ENCODE peak calls at places on chromosomes 16 and 17, in ten cellular contexts. One of them, this sample, is unnamed.

GRCh38 chr16:86818701-86819522 is 240.6 kb downstream of the FOXL1 start:
- DNase-seq in activated effector memory CD4-positive, alpha-beta T cell treated with Interleukin-2 at 50 U/mL for 16 hours: no peak
- DNase-seq in NCI-H510A treated with DMSO at 0.1 percent for 48 hours: no peak
- DNase-seq in activated T-helper 1 cell treated with anti-CD3 and anti-CD28 coated beads, Interleukin-12 subunit alpha, Interleukin-12 subunit beta, Interleukin-2, Interleukin-4 antibody, amounts not matched to agents 30 ng/mL and 10 ng/mL and 1 ng/mL, durations not matched to agents 14 hours and 24 hours and 36 hours: no peak
- DNase-seq in nucleus accumbens: no peak
- DNase-seq in NCI-H1436 treated with DMSO at 0.1 percent for 48 hours: no peak
- DNase-seq in stimulated activated CD4-positive, alpha-beta T cell treated with anti-CD3 and anti-CD28 coated beads, Interleukin-1b, Interleukin-23, amount 100 ng/mL, for 48 hours: no peak
- DNase-seq in NCI-H226: no peak
- DNase-seq in A549: no peak
- DNase-seq in GM04504: no peak
- DNase-seq in this sample: no peak

GRCh38 chr17:7557825-7558543 is 566 bp upstream of the TNFSF13 start:
- DNase-seq in NCI-H226: peak; percentile 68
- DNase-seq in NCI-H510A treated with DMSO at 0.1 percent for 48 hours: peak; percentile 64
- DNase-seq in stimulated activated CD4-positive, alpha-beta T cell treated with anti-CD3 and anti-CD28 coated beads, Interleukin-1b, Interleukin-23, amount 100 ng/mL, for 48 hours: no peak
- DNase-seq in GM04504: no peak
- DNase-seq in nucleus accumbens: peak; percentile 55
- DNase-seq in activated T-helper 1 cell treated with anti-CD3 and anti-CD28 coated beads, Interleukin-12 subunit alpha, Interleukin-12 subunit beta, Interleukin-2, Interleukin-4 antibody, amounts not matched to agents 30 ng/mL and 10 ng/mL and 1 ng/mL, durations not matched to agents 14 hours and 24 hours and 36 hours: no peak
- DNase-seq in NCI-H1436 treated with DMSO at 0.1 percent for 48 hours: no peak
- DNase-seq in A549: no peak
- DNase-seq in activated effector memory CD4-positive, alpha-beta T cell treated with Interleukin-2 at 50 U/mL for 16 hours: no peak
- DNase-seq in this sample: peak; percentile 75

GRCh38 chr17:46047398-46047797 is 48.3 kb downstream of the STH start:
- DNase-seq in activated T-helper 1 cell treated with anti-CD3 and anti-CD28 coated beads, Interleukin-12 subunit alpha, Interleukin-12 subunit beta, Interleukin-2, Interleukin-4 antibody, amounts not matched to agents 30 ng/mL and 10 ng/mL and 1 ng/mL, durations not matched to agents 14 hours and 24 hours and 36 hours: no peak
- DNase-seq in GM04504: no peak
- DNase-seq in stimulated activated CD4-positive, alpha-beta T cell treated with anti-CD3 and anti-CD28 coated beads, Interleukin-1b, Interleukin-23, amount 100 ng/mL, for 48 hours: no peak
- DNase-seq in NCI-H226: no peak
- DNase-seq in activated effector memory CD4-positive, alpha-beta T cell treated with Interleukin-2 at 50 U/mL for 16 hours: no peak
- DNase-seq in A549: no peak
- DNase-seq in NCI-H1436 treated with DMSO at 0.1 percent for 48 hours: no peak
- DNase-seq in NCI-H510A treated with DMSO at 0.1 percent for 48 hours: no peak
- DNase-seq in nucleus accumbens: no peak
- DNase-seq in this sample: no peak

GRCh38 chr17:44602970-44603369 is 45.7 kb downstream of the FZD2 start:
- DNase-seq in activated effector memory CD4-positive, alpha-beta T cell treated with Interleukin-2 at 50 U/mL for 16 hours: no peak
- DNase-seq in NCI-H510A treated with DMSO at 0.1 percent for 48 hours: no peak
- DNase-seq in NCI-H226: no peak
- DNase-seq in nucleus accumbens: no peak
- DNase-seq in activated T-helper 1 cell treated with anti-CD3 and anti-CD28 coated beads, Interleukin-12 subunit alpha, Interleukin-12 subunit beta, Interleukin-2, Interleukin-4 antibody, amounts not matched to agents 30 ng/mL and 10 ng/mL and 1 ng/mL, durations not matched to agents 14 hours and 24 hours and 36 hours: no peak
- DNase-seq in A549: no peak
- DNase-seq in stimulated activated CD4-positive, alpha-beta T cell treated with anti-CD3 and anti-CD28 coated beads, Interleukin-1b, Interleukin-23, amount 100 ng/mL, for 48 hours: no peak
- DNase-seq in NCI-H1436 treated with DMSO at 0.1 percent for 48 hours: no peak
- DNase-seq in GM04504: no peak
- DNase-seq in this sample: no peak

GRCh38 chr17:61474235-61474927 is 22.2 kb downstream of the TBX4 start:
- DNase-seq in NCI-H226: no peak
- DNase-seq in activated effector memory CD4-positive, alpha-beta T cell treated with Interleukin-2 at 50 U/mL for 16 hours: no peak
- DNase-seq in NCI-H510A treated with DMSO at 0.1 percent for 48 hours: no peak
- DNase-seq in activated T-helper 1 cell treated with anti-CD3 and anti-CD28 coated beads, Interleukin-12 subunit alpha, Interleukin-12 subunit beta, Interleukin-2, Interleukin-4 antibody, amounts not matched to agents 30 ng/mL and 10 ng/mL and 1 ng/mL, durations not matched to agents 14 hours and 24 hours and 36 hours: no peak
- DNase-seq in A549: no peak
- DNase-seq in GM04504: no peak
- DNase-seq in NCI-H1436 treated with DMSO at 0.1 percent for 48 hours: no peak
- DNase-seq in nucleus accumbens: no peak
- DNase-seq in stimulated activated CD4-positive, alpha-beta T cell treated with anti-CD3 and anti-CD28 coated beads, Interleukin-1b, Interleukin-23, amount 100 ng/mL, for 48 hours: no peak
- DNase-seq in this sample: no peak

GRCh38 chr17:60506312-60506711 is 19.7 kb downstream of the APPBP2 start:
- DNase-seq in GM04504: no peak
- DNase-seq in stimulated activated CD4-positive, alpha-beta T cell treated with anti-CD3 and anti-CD28 coated beads, Interleukin-1b, Interleukin-23, amount 100 ng/mL, for 48 hours: no peak
- DNase-seq in NCI-H226: peak; percentile 72
- DNase-seq in nucleus accumbens: no peak
- DNase-seq in activated effector memory CD4-positive, alpha-beta T cell treated with Interleukin-2 at 50 U/mL for 16 hours: no peak
- DNase-seq in A549: no peak
- DNase-seq in activated T-helper 1 cell treated with anti-CD3 and anti-CD28 coated beads, Interleukin-12 subunit alpha, Interleukin-12 subunit beta, Interleukin-2, Interleukin-4 antibody, amounts not matched to agents 30 ng/mL and 10 ng/mL and 1 ng/mL, durations not matched to agents 14 hours and 24 hours and 36 hours: no peak
- DNase-seq in NCI-H510A treated with DMSO at 0.1 percent for 48 hours: peak; percentile 74
- DNase-seq in NCI-H1436 treated with DMSO at 0.1 percent for 48 hours: no peak
- DNase-seq in this sample: peak; percentile 84

GRCh38 chr17:82882715-82883446 is 43.1 kb upstream of the ZNF750 start:
- DNase-seq in activated effector memory CD4-positive, alpha-beta T cell treated with Interleukin-2 at 50 U/mL for 16 hours: peak; percentile 77
- DNase-seq in A549: no peak
- DNase-seq in activated T-helper 1 cell treated with anti-CD3 and anti-CD28 coated beads, Interleukin-12 subunit alpha, Interleukin-12 subunit beta, Interleukin-2, Interleukin-4 antibody, amounts not matched to agents 30 ng/mL and 10 ng/mL and 1 ng/mL, durations not matched to agents 14 hours and 24 hours and 36 hours: peak; percentile 64
- DNase-seq in GM04504: no peak
- DNase-seq in NCI-H1436 treated with DMSO at 0.1 percent for 48 hours: no peak
- DNase-seq in NCI-H226: no peak
- DNase-seq in nucleus accumbens: no peak
- DNase-seq in NCI-H510A treated with DMSO at 0.1 percent for 48 hours: peak; percentile 65
- DNase-seq in stimulated activated CD4-positive, alpha-beta T cell treated with anti-CD3 and anti-CD28 coated beads, Interleukin-1b, Interleukin-23, amount 100 ng/mL, for 48 hours: peak; percentile 72
- DNase-seq in this sample: no peak

GRCh38 chr16:67483731-67484525 is 581 bp upstream of the AGRP start:
- DNase-seq in NCI-H1436 treated with DMSO at 0.1 percent for 48 hours: no peak
- DNase-seq in stimulated activated CD4-positive, alpha-beta T cell treated with anti-CD3 and anti-CD28 coated beads, Interleukin-1b, Interleukin-23, amount 100 ng/mL, for 48 hours: no peak
- DNase-seq in NCI-H226: no peak
- DNase-seq in A549: no peak
- DNase-seq in NCI-H510A treated with DMSO at 0.1 percent for 48 hours: no peak
- DNase-seq in activated T-helper 1 cell treated with anti-CD3 and anti-CD28 coated beads, Interleukin-12 subunit alpha, Interleukin-12 subunit beta, Interleukin-2, Interleukin-4 antibody, amounts not matched to agents 30 ng/mL and 10 ng/mL and 1 ng/mL, durations not matched to agents 14 hours and 24 hours and 36 hours: no peak
- DNase-seq in nucleus accumbens: no peak
- DNase-seq in activated effector memory CD4-positive, alpha-beta T cell treated with Interleukin-2 at 50 U/mL for 16 hours: no peak
- DNase-seq in GM04504: no peak
- DNase-seq in this sample: no peak

GRCh38 chr17:19302791-19303233 is 59.7 kb downstream of the B9D1 start:
- DNase-seq in NCI-H510A treated with DMSO at 0.1 percent for 48 hours: no peak
- DNase-seq in activated effector memory CD4-positive, alpha-beta T cell treated with Interleukin-2 at 50 U/mL for 16 hours: no peak
- DNase-seq in NCI-H226: no peak
- DNase-seq in A549: no peak
- DNase-seq in nucleus accumbens: no peak
- DNase-seq in stimulated activated CD4-positive, alpha-beta T cell treated with anti-CD3 and anti-CD28 coated beads, Interleukin-1b, Interleukin-23, amount 100 ng/mL, for 48 hours: no peak
- DNase-seq in GM04504: no peak
- DNase-seq in NCI-H1436 treated with DMSO at 0.1 percent for 48 hours: no peak
- DNase-seq in activated T-helper 1 cell treated with anti-CD3 and anti-CD28 coated beads, Interleukin-12 subunit alpha, Interleukin-12 subunit beta, Interleukin-2, Interleukin-4 antibody, amounts not matched to agents 30 ng/mL and 10 ng/mL and 1 ng/mL, durations not matched to agents 14 hours and 24 hours and 36 hours: no peak
- DNase-seq in this sample: no peak

GRCh38 chr17:80722656-80723055 is 178.0 kb downstream of the RPTOR start:
- DNase-seq in A549: no peak
- DNase-seq in stimulated activated CD4-positive, alpha-beta T cell treated with anti-CD3 and anti-CD28 coated beads, Interleukin-1b, Interleukin-23, amount 100 ng/mL, for 48 hours: no peak
- DNase-seq in NCI-H1436 treated with DMSO at 0.1 percent for 48 hours: no peak
- DNase-seq in nucleus accumbens: no peak
- DNase-seq in activated effector memory CD4-positive, alpha-beta T cell treated with Interleukin-2 at 50 U/mL for 16 hours: no peak
- DNase-seq in GM04504: no peak
- DNase-seq in NCI-H510A treated with DMSO at 0.1 percent for 48 hours: no peak
- DNase-seq in activated T-helper 1 cell treated with anti-CD3 and anti-CD28 coated beads, Interleukin-12 subunit alpha, Interleukin-12 subunit beta, Interleukin-2, Interleukin-4 antibody, amounts not matched to agents 30 ng/mL and 10 ng/mL and 1 ng/mL, durations not matched to agents 14 hours and 24 hours and 36 hours: no peak
- DNase-seq in NCI-H226: no peak
- DNase-seq in this sample: no peak

GRCh38 chr17:66522591-66523272 is 220.3 kb downstream of the PRKCA start:
- DNase-seq in activated T-helper 1 cell treated with anti-CD3 and anti-CD28 coated beads, Interleukin-12 subunit alpha, Interleukin-12 subunit beta, Interleukin-2, Interleukin-4 antibody, amounts not matched to agents 30 ng/mL and 10 ng/mL and 1 ng/mL, durations not matched to agents 14 hours and 24 hours and 36 hours: no peak
- DNase-seq in GM04504: no peak
- DNase-seq in stimulated activated CD4-positive, alpha-beta T cell treated with anti-CD3 and anti-CD28 coated beads, Interleukin-1b, Interleukin-23, amount 100 ng/mL, for 48 hours: no peak
- DNase-seq in NCI-H1436 treated with DMSO at 0.1 percent for 48 hours: no peak
- DNase-seq in nucleus accumbens: no peak
- DNase-seq in NCI-H226: no peak
- DNase-seq in NCI-H510A treated with DMSO at 0.1 percent for 48 hours: no peak
- DNase-seq in activated effector memory CD4-positive, alpha-beta T cell treated with Interleukin-2 at 50 U/mL for 16 hours: no peak
- DNase-seq in A549: no peak
- DNase-seq in this sample: no peak

GRCh38 chr16:29148867-29149272 is 164.0 kb downstream of the LAT start:
- DNase-seq in nucleus accumbens: no peak
- DNase-seq in A549: no peak
- DNase-seq in activated effector memory CD4-positive, alpha-beta T cell treated with Interleukin-2 at 50 U/mL for 16 hours: peak; percentile 76
- DNase-seq in activated T-helper 1 cell treated with anti-CD3 and anti-CD28 coated beads, Interleukin-12 subunit alpha, Interleukin-12 subunit beta, Interleukin-2, Interleukin-4 antibody, amounts not matched to agents 30 ng/mL and 10 ng/mL and 1 ng/mL, durations not matched to agents 14 hours and 24 hours and 36 hours: peak; percentile 69
- DNase-seq in GM04504: no peak
- DNase-seq in NCI-H1436 treated with DMSO at 0.1 percent for 48 hours: no peak
- DNase-seq in stimulated activated CD4-positive, alpha-beta T cell treated with anti-CD3 and anti-CD28 coated beads, Interleukin-1b, Interleukin-23, amount 100 ng/mL, for 48 hours: peak; percentile 45
- DNase-seq in NCI-H226: no peak
- DNase-seq in NCI-H510A treated with DMSO at 0.1 percent for 48 hours: no peak
- DNase-seq in this sample: no peak

GRCh38 chr16:21083729-21084268 is 66.8 kb downstream of the DNAH3 start:
- DNase-seq in NCI-H226: peak; percentile 44
- DNase-seq in GM04504: no peak
- DNase-seq in NCI-H1436 treated with DMSO at 0.1 percent for 48 hours: no peak
- DNase-seq in NCI-H510A treated with DMSO at 0.1 percent for 48 hours: peak; percentile 80
- DNase-seq in stimulated activated CD4-positive, alpha-beta T cell treated with anti-CD3 and anti-CD28 coated beads, Interleukin-1b, Interleukin-23, amount 100 ng/mL, for 48 hours: peak; percentile 29
- DNase-seq in nucleus accumbens: peak; percentile 8
- DNase-seq in activated T-helper 1 cell treated with anti-CD3 and anti-CD28 coated beads, Interleukin-12 subunit alpha, Interleukin-12 subunit beta, Interleukin-2, Interleukin-4 antibody, amounts not matched to agents 30 ng/mL and 10 ng/mL and 1 ng/mL, durations not matched to agents 14 hours and 24 hours and 36 hours: peak; percentile 33
- DNase-seq in activated effector memory CD4-positive, alpha-beta T cell treated with Interleukin-2 at 50 U/mL for 16 hours: peak; percentile 6
- DNase-seq in A549: peak; percentile 25
- DNase-seq in this sample: peak; percentile 66

GRCh38 chr16:49698931-49699715 is 156.8 kb downstream of the ZNF423 start:
- DNase-seq in NCI-H1436 treated with DMSO at 0.1 percent for 48 hours: peak; percentile 39
- DNase-seq in NCI-H226: no peak
- DNase-seq in nucleus accumbens: no peak
- DNase-seq in NCI-H510A treated with DMSO at 0.1 percent for 48 hours: no peak
- DNase-seq in activated effector memory CD4-positive, alpha-beta T cell treated with Interleukin-2 at 50 U/mL for 16 hours: no peak
- DNase-seq in A549: no peak
- DNase-seq in activated T-helper 1 cell treated with anti-CD3 and anti-CD28 coated beads, Interleukin-12 subunit alpha, Interleukin-12 subunit beta, Interleukin-2, Interleukin-4 antibody, amounts not matched to agents 30 ng/mL and 10 ng/mL and 1 ng/mL, durations not matched to agents 14 hours and 24 hours and 36 hours: no peak
- DNase-seq in stimulated activated CD4-positive, alpha-beta T cell treated with anti-CD3 and anti-CD28 coated beads, Interleukin-1b, Interleukin-23, amount 100 ng/mL, for 48 hours: no peak
- DNase-seq in GM04504: no peak
- DNase-seq in this sample: peak; percentile 77

GRCh38 chr16:74998481-74999207 is at the start of gene ZNRF1:
- DNase-seq in NCI-H1436 treated with DMSO at 0.1 percent for 48 hours: peak; percentile 49
- DNase-seq in stimulated activated CD4-positive, alpha-beta T cell treated with anti-CD3 and anti-CD28 coated beads, Interleukin-1b, Interleukin-23, amount 100 ng/mL, for 48 hours: peak; percentile 81
- DNase-seq in NCI-H226: peak; percentile 75
- DNase-seq in NCI-H510A treated with DMSO at 0.1 percent for 48 hours: peak; percentile 72
- DNase-seq in nucleus accumbens: peak; percentile 74
- DNase-seq in A549: peak; percentile 82
- DNase-seq in activated T-helper 1 cell treated with anti-CD3 and anti-CD28 coated beads, Interleukin-12 subunit alpha, Interleukin-12 subunit beta, Interleukin-2, Interleukin-4 antibody, amounts not matched to agents 30 ng/mL and 10 ng/mL and 1 ng/mL, durations not matched to agents 14 hours and 24 hours and 36 hours: peak; percentile 74
- DNase-seq in GM04504: peak; percentile 46
- DNase-seq in activated effector memory CD4-positive, alpha-beta T cell treated with Interleukin-2 at 50 U/mL for 16 hours: peak; percentile 69
- DNase-seq in this sample: peak; percentile 80

GRCh38 chr17:61335845-61336655 is 63.6 kb upstream of the TBX2 start:
- DNase-seq in NCI-H510A treated with DMSO at 0.1 percent for 48 hours: peak; percentile 97
- DNase-seq in activated effector memory CD4-positive, alpha-beta T cell treated with Interleukin-2 at 50 U/mL for 16 hours: no peak
- DNase-seq in stimulated activated CD4-positive, alpha-beta T cell treated with anti-CD3 and anti-CD28 coated beads, Interleukin-1b, Interleukin-23, amount 100 ng/mL, for 48 hours: no peak
- DNase-seq in NCI-H226: no peak
- DNase-seq in NCI-H1436 treated with DMSO at 0.1 percent for 48 hours: peak; percentile 54
- DNase-seq in A549: no peak
- DNase-seq in nucleus accumbens: no peak
- DNase-seq in activated T-helper 1 cell treated with anti-CD3 and anti-CD28 coated beads, Interleukin-12 subunit alpha, Interleukin-12 subunit beta, Interleukin-2, Interleukin-4 antibody, amounts not matched to agents 30 ng/mL and 10 ng/mL and 1 ng/mL, durations not matched to agents 14 hours and 24 hours and 36 hours: no peak
- DNase-seq in GM04504: no peak
- DNase-seq in this sample: peak; percentile 57

GRCh38 chr16:26070595-26071170 is 378.9 kb downstream of the HS3ST4 start:
- DNase-seq in activated effector memory CD4-positive, alpha-beta T cell treated with Interleukin-2 at 50 U/mL for 16 hours: no peak
- DNase-seq in GM04504: no peak
- DNase-seq in A549: no peak
- DNase-seq in activated T-helper 1 cell treated with anti-CD3 and anti-CD28 coated beads, Interleukin-12 subunit alpha, Interleukin-12 subunit beta, Interleukin-2, Interleukin-4 antibody, amounts not matched to agents 30 ng/mL and 10 ng/mL and 1 ng/mL, durations not matched to agents 14 hours and 24 hours and 36 hours: no peak
- DNase-seq in nucleus accumbens: no peak
- DNase-seq in NCI-H226: no peak
- DNase-seq in stimulated activated CD4-positive, alpha-beta T cell treated with anti-CD3 and anti-CD28 coated beads, Interleukin-1b, Interleukin-23, amount 100 ng/mL, for 48 hours: no peak
- DNase-seq in NCI-H1436 treated with DMSO at 0.1 percent for 48 hours: no peak
- DNase-seq in NCI-H510A treated with DMSO at 0.1 percent for 48 hours: no peak
- DNase-seq in this sample: no peak

GRCh38 chr17:40448213-40448638 is 5.0 kb downstream of the IGFBP4 start:
- DNase-seq in NCI-H510A treated with DMSO at 0.1 percent for 48 hours: no peak
- DNase-seq in GM04504: no peak
- DNase-seq in stimulated activated CD4-positive, alpha-beta T cell treated with anti-CD3 and anti-CD28 coated beads, Interleukin-1b, Interleukin-23, amount 100 ng/mL, for 48 hours: no peak
- DNase-seq in NCI-H226: peak; percentile 1
- DNase-seq in nucleus accumbens: no peak
- DNase-seq in activated T-helper 1 cell treated with anti-CD3 and anti-CD28 coated beads, Interleukin-12 subunit alpha, Interleukin-12 subunit beta, Interleukin-2, Interleukin-4 antibody, amounts not matched to agents 30 ng/mL and 10 ng/mL and 1 ng/mL, durations not matched to agents 14 hours and 24 hours and 36 hours: no peak
- DNase-seq in A549: no peak
- DNase-seq in NCI-H1436 treated with DMSO at 0.1 percent for 48 hours: no peak
- DNase-seq in activated effector memory CD4-positive, alpha-beta T cell treated with Interleukin-2 at 50 U/mL for 16 hours: no peak
- DNase-seq in this sample: peak; percentile 52

GRCh38 chr17:45414997-45415881 is 17.4 kb downstream of the ARHGAP27 start:
- DNase-seq in NCI-H226: no peak
- DNase-seq in GM04504: no peak
- DNase-seq in stimulated activated CD4-positive, alpha-beta T cell treated with anti-CD3 and anti-CD28 coated beads, Interleukin-1b, Interleukin-23, amount 100 ng/mL, for 48 hours: no peak
- DNase-seq in activated T-helper 1 cell treated with anti-CD3 and anti-CD28 coated beads, Interleukin-12 subunit alpha, Interleukin-12 subunit beta, Interleukin-2, Interleukin-4 antibody, amounts not matched to agents 30 ng/mL and 10 ng/mL and 1 ng/mL, durations not matched to agents 14 hours and 24 hours and 36 hours: no peak
- DNase-seq in activated effector memory CD4-positive, alpha-beta T cell treated with Interleukin-2 at 50 U/mL for 16 hours: no peak
- DNase-seq in nucleus accumbens: no peak
- DNase-seq in NCI-H1436 treated with DMSO at 0.1 percent for 48 hours: no peak
- DNase-seq in A549: no peak
- DNase-seq in NCI-H510A treated with DMSO at 0.1 percent for 48 hours: peak; percentile 53
- DNase-seq in this sample: no peak

GRCh38 chr17:9346296-9346926 is 229.2 kb downstream of the STX8 start:
- DNase-seq in NCI-H510A treated with DMSO at 0.1 percent for 48 hours: no peak
- DNase-seq in GM04504: peak; percentile 44
- DNase-seq in stimulated activated CD4-positive, alpha-beta T cell treated with anti-CD3 and anti-CD28 coated beads, Interleukin-1b, Interleukin-23, amount 100 ng/mL, for 48 hours: no peak
- DNase-seq in NCI-H1436 treated with DMSO at 0.1 percent for 48 hours: no peak
- DNase-seq in nucleus accumbens: no peak
- DNase-seq in A549: no peak
- DNase-seq in activated effector memory CD4-positive, alpha-beta T cell treated with Interleukin-2 at 50 U/mL for 16 hours: no peak
- DNase-seq in NCI-H226: no peak
- DNase-seq in activated T-helper 1 cell treated with anti-CD3 and anti-CD28 coated beads, Interleukin-12 subunit alpha, Interleukin-12 subunit beta, Interleukin-2, Interleukin-4 antibody, amounts not matched to agents 30 ng/mL and 10 ng/mL and 1 ng/mL, durations not matched to agents 14 hours and 24 hours and 36 hours: no peak
- DNase-seq in this sample: peak; percentile 97

GRCh38 chr17:14838567-14838966 is 426.6 kb downstream of the PMP22 start:
- DNase-seq in A549: no peak
- DNase-seq in NCI-H510A treated with DMSO at 0.1 percent for 48 hours: no peak
- DNase-seq in GM04504: no peak
- DNase-seq in activated T-helper 1 cell treated with anti-CD3 and anti-CD28 coated beads, Interleukin-12 subunit alpha, Interleukin-12 subunit beta, Interleukin-2, Interleukin-4 antibody, amounts not matched to agents 30 ng/mL and 10 ng/mL and 1 ng/mL, durations not matched to agents 14 hours and 24 hours and 36 hours: no peak
- DNase-seq in nucleus accumbens: no peak
- DNase-seq in NCI-H226: no peak
- DNase-seq in activated effector memory CD4-positive, alpha-beta T cell treated with Interleukin-2 at 50 U/mL for 16 hours: no peak
- DNase-seq in stimulated activated CD4-positive, alpha-beta T cell treated with anti-CD3 and anti-CD28 coated beads, Interleukin-1b, Interleukin-23, amount 100 ng/mL, for 48 hours: no peak
- DNase-seq in NCI-H1436 treated with DMSO at 0.1 percent for 48 hours: no peak
- DNase-seq in this sample: peak; percentile 21

GRCh38 chr17:33688771-33689170 is 395.7 kb upstream of the ASIC2 start:
- DNase-seq in A549: no peak
- DNase-seq in activated effector memory CD4-positive, alpha-beta T cell treated with Interleukin-2 at 50 U/mL for 16 hours: no peak
- DNase-seq in NCI-H1436 treated with DMSO at 0.1 percent for 48 hours: no peak
- DNase-seq in activated T-helper 1 cell treated with anti-CD3 and anti-CD28 coated beads, Interleukin-12 subunit alpha, Interleukin-12 subunit beta, Interleukin-2, Interleukin-4 antibody, amounts not matched to agents 30 ng/mL and 10 ng/mL and 1 ng/mL, durations not matched to agents 14 hours and 24 hours and 36 hours: no peak
- DNase-seq in stimulated activated CD4-positive, alpha-beta T cell treated with anti-CD3 and anti-CD28 coated beads, Interleukin-1b, Interleukin-23, amount 100 ng/mL, for 48 hours: no peak
- DNase-seq in nucleus accumbens: no peak
- DNase-seq in NCI-H226: no peak
- DNase-seq in NCI-H510A treated with DMSO at 0.1 percent for 48 hours: no peak
- DNase-seq in GM04504: no peak
- DNase-seq in this sample: no peak

GRCh38 chr17:42078396-42079042 is 19.8 kb downstream of the ZNF385C start:
- DNase-seq in NCI-H1436 treated with DMSO at 0.1 percent for 48 hours: no peak
- DNase-seq in activated effector memory CD4-positive, alpha-beta T cell treated with Interleukin-2 at 50 U/mL for 16 hours: no peak
- DNase-seq in NCI-H226: no peak
- DNase-seq in GM04504: no peak
- DNase-seq in A549: no peak
- DNase-seq in nucleus accumbens: no peak
- DNase-seq in stimulated activated CD4-positive, alpha-beta T cell treated with anti-CD3 and anti-CD28 coated beads, Interleukin-1b, Interleukin-23, amount 100 ng/mL, for 48 hours: no peak
- DNase-seq in activated T-helper 1 cell treated with anti-CD3 and anti-CD28 coated beads, Interleukin-12 subunit alpha, Interleukin-12 subunit beta, Interleukin-2, Interleukin-4 antibody, amounts not matched to agents 30 ng/mL and 10 ng/mL and 1 ng/mL, durations not matched to agents 14 hours and 24 hours and 36 hours: no peak
- DNase-seq in NCI-H510A treated with DMSO at 0.1 percent for 48 hours: no peak
- DNase-seq in this sample: no peak

GRCh38 chr17:66805567-66805966 is 29.4 kb upstream of the CACNG5 start:
- DNase-seq in stimulated activated CD4-positive, alpha-beta T cell treated with anti-CD3 and anti-CD28 coated beads, Interleukin-1b, Interleukin-23, amount 100 ng/mL, for 48 hours: no peak
- DNase-seq in nucleus accumbens: no peak
- DNase-seq in activated effector memory CD4-positive, alpha-beta T cell treated with Interleukin-2 at 50 U/mL for 16 hours: no peak
- DNase-seq in GM04504: no peak
- DNase-seq in NCI-H510A treated with DMSO at 0.1 percent for 48 hours: peak; percentile 32
- DNase-seq in NCI-H226: no peak
- DNase-seq in activated T-helper 1 cell treated with anti-CD3 and anti-CD28 coated beads, Interleukin-12 subunit alpha, Interleukin-12 subunit beta, Interleukin-2, Interleukin-4 antibody, amounts not matched to agents 30 ng/mL and 10 ng/mL and 1 ng/mL, durations not matched to agents 14 hours and 24 hours and 36 hours: no peak
- DNase-seq in A549: no peak
- DNase-seq in NCI-H1436 treated with DMSO at 0.1 percent for 48 hours: no peak
- DNase-seq in this sample: no peak

GRCh38 chr17:29835438-29836351 is 94.3 kb downstream of the SSH2 start:
- DNase-seq in NCI-H510A treated with DMSO at 0.1 percent for 48 hours: no peak
- DNase-seq in NCI-H1436 treated with DMSO at 0.1 percent for 48 hours: no peak
- DNase-seq in GM04504: no peak
- DNase-seq in activated T-helper 1 cell treated with anti-CD3 and anti-CD28 coated beads, Interleukin-12 subunit alpha, Interleukin-12 subunit beta, Interleukin-2, Interleukin-4 antibody, amounts not matched to agents 30 ng/mL and 10 ng/mL and 1 ng/mL, durations not matched to agents 14 hours and 24 hours and 36 hours: no peak
- DNase-seq in stimulated activated CD4-positive, alpha-beta T cell treated with anti-CD3 and anti-CD28 coated beads, Interleukin-1b, Interleukin-23, amount 100 ng/mL, for 48 hours: no peak
- DNase-seq in nucleus accumbens: no peak
- DNase-seq in activated effector memory CD4-positive, alpha-beta T cell treated with Interleukin-2 at 50 U/mL for 16 hours: no peak
- DNase-seq in A549: no peak
- DNase-seq in NCI-H226: peak; percentile 28
- DNase-seq in this sample: peak; percentile 45

GRCh38 chr17:14316131-14316854 is 15.4 kb downstream of the HS3ST3B1 start:
- DNase-seq in stimulated activated CD4-positive, alpha-beta T cell treated with anti-CD3 and anti-CD28 coated beads, Interleukin-1b, Interleukin-23, amount 100 ng/mL, for 48 hours: no peak
- DNase-seq in NCI-H510A treated with DMSO at 0.1 percent for 48 hours: no peak
- DNase-seq in activated effector memory CD4-positive, alpha-beta T cell treated with Interleukin-2 at 50 U/mL for 16 hours: no peak
- DNase-seq in activated T-helper 1 cell treated with anti-CD3 and anti-CD28 coated beads, Interleukin-12 subunit alpha, Interleukin-12 subunit beta, Interleukin-2, Interleukin-4 antibody, amounts not matched to agents 30 ng/mL and 10 ng/mL and 1 ng/mL, durations not matched to agents 14 hours and 24 hours and 36 hours: no peak
- DNase-seq in NCI-H1436 treated with DMSO at 0.1 percent for 48 hours: no peak
- DNase-seq in nucleus accumbens: no peak
- DNase-seq in A549: no peak
- DNase-seq in GM04504: no peak
- DNase-seq in NCI-H226: no peak
- DNase-seq in this sample: peak; percentile 71

GRCh38 chr17:45195424-45195823 is 26.3 kb upstream of the FMNL1 start:
- DNase-seq in A549: no peak
- DNase-seq in activated effector memory CD4-positive, alpha-beta T cell treated with Interleukin-2 at 50 U/mL for 16 hours: no peak
- DNase-seq in NCI-H510A treated with DMSO at 0.1 percent for 48 hours: no peak
- DNase-seq in GM04504: no peak
- DNase-seq in nucleus accumbens: no peak
- DNase-seq in activated T-helper 1 cell treated with anti-CD3 and anti-CD28 coated beads, Interleukin-12 subunit alpha, Interleukin-12 subunit beta, Interleukin-2, Interleukin-4 antibody, amounts not matched to agents 30 ng/mL and 10 ng/mL and 1 ng/mL, durations not matched to agents 14 hours and 24 hours and 36 hours: no peak
- DNase-seq in NCI-H1436 treated with DMSO at 0.1 percent for 48 hours: no peak
- DNase-seq in NCI-H226: no peak
- DNase-seq in stimulated activated CD4-positive, alpha-beta T cell treated with anti-CD3 and anti-CD28 coated beads, Interleukin-1b, Interleukin-23, amount 100 ng/mL, for 48 hours: no peak
- DNase-seq in this sample: no peak

GRCh38 chr17:73255671-73256181 is 6.0 kb downstream of the CPSF4L start:
- DNase-seq in A549: peak; percentile 74
- DNase-seq in NCI-H510A treated with DMSO at 0.1 percent for 48 hours: peak; percentile 52
- DNase-seq in GM04504: peak; percentile 18
- DNase-seq in NCI-H1436 treated with DMSO at 0.1 percent for 48 hours: no peak
- DNase-seq in activated effector memory CD4-positive, alpha-beta T cell treated with Interleukin-2 at 50 U/mL for 16 hours: peak; percentile 27
- DNase-seq in stimulated activated CD4-positive, alpha-beta T cell treated with anti-CD3 and anti-CD28 coated beads, Interleukin-1b, Interleukin-23, amount 100 ng/mL, for 48 hours: peak; percentile 45
- DNase-seq in nucleus accumbens: peak; percentile 32
- DNase-seq in activated T-helper 1 cell treated with anti-CD3 and anti-CD28 coated beads, Interleukin-12 subunit alpha, Interleukin-12 subunit beta, Interleukin-2, Interleukin-4 antibody, amounts not matched to agents 30 ng/mL and 10 ng/mL and 1 ng/mL, durations not matched to agents 14 hours and 24 hours and 36 hours: peak; percentile 22
- DNase-seq in NCI-H226: no peak
- DNase-seq in this sample: peak; percentile 49